ENCODE peak calls at places on chromosomes 16 and 17, in eight cellular contexts. One of them, this sample, is unnamed.

GRCh38 chr16:12458591-12459400 is 344.9 kb downstream of the CPPED1 start:
- DNase-seq in breast epithelium: no peak
- DNase-seq in transverse colon: peak; percentile 16
- DNase-seq in Panc1: no peak
- DNase-seq in SK-N-MC: no peak
- DNase-seq in stomach: no peak
- DNase-seq in K562: no peak
- DNase-seq in spleen: peak; percentile 89
- DNase-seq in this sample: no peak

GRCh38 chr17:63113167-63113566 is 147.1 kb downstream of the TANC2 start:
- DNase-seq in breast epithelium: no peak
- DNase-seq in transverse colon: no peak
- DNase-seq in Panc1: no peak
- DNase-seq in SK-N-MC: no peak
- DNase-seq in stomach: no peak
- DNase-seq in K562: peak; percentile 11
- DNase-seq in spleen: no peak
- DNase-seq in this sample: no peak

GRCh38 chr16:61042736-61043135 is 993.5 kb downstream of the CDH8 start:
- DNase-seq in breast epithelium: no peak
- DNase-seq in transverse colon: no peak
- DNase-seq in Panc1: no peak
- DNase-seq in SK-N-MC: no peak
- DNase-seq in stomach: no peak
- DNase-seq in K562: no peak
- DNase-seq in spleen: no peak
- DNase-seq in this sample: no peak

GRCh38 chr16:16093625-16094332 is 129.5 kb downstream of the ABCC6 start:
- DNase-seq in breast epithelium: no peak
- DNase-seq in transverse colon: no peak
- DNase-seq in Panc1: no peak
- DNase-seq in SK-N-MC: no peak
- DNase-seq in stomach: no peak
- DNase-seq in K562: no peak
- DNase-seq in spleen: no peak
- DNase-seq in this sample: no peak

GRCh38 chr16:70661534-70661917 is 15.2 kb downstream of the IL34 start:
- DNase-seq in breast epithelium: no peak
- DNase-seq in transverse colon: no peak
- DNase-seq in Panc1: no peak
- DNase-seq in SK-N-MC: no peak
- DNase-seq in stomach: no peak
- DNase-seq in K562: no peak
- DNase-seq in spleen: peak; percentile 72
- DNase-seq in this sample: peak; percentile 75

GRCh38 chr17:54220829-54221228 is 398.1 kb downstream of the KIF2B start:
- DNase-seq in breast epithelium: no peak
- DNase-seq in transverse colon: no peak
- DNase-seq in Panc1: no peak
- DNase-seq in SK-N-MC: no peak
- DNase-seq in stomach: no peak
- DNase-seq in K562: no peak
- DNase-seq in spleen: no peak
- DNase-seq in this sample: no peak

GRCh38 chr17:80460286-80460881 is 16.0 kb downstream of the NPTX1 start:
- DNase-seq in breast epithelium: no peak
- DNase-seq in transverse colon: no peak
- DNase-seq in Panc1: no peak
- DNase-seq in SK-N-MC: no peak
- DNase-seq in stomach: no peak
- DNase-seq in K562: no peak
- DNase-seq in spleen: no peak
- DNase-seq in this sample: peak; percentile 89

GRCh38 chr17:76027159-76027839 is at the start of gene EVPL:
- DNase-seq in breast epithelium: peak; percentile 71
- DNase-seq in transverse colon: peak; percentile 90
- DNase-seq in Panc1: no peak
- DNase-seq in SK-N-MC: no peak
- DNase-seq in stomach: peak; percentile 88
- DNase-seq in K562: no peak
- DNase-seq in spleen: no peak
- DNase-seq in this sample: no peak

GRCh38 chr17:36674278-36674650 is 72.9 kb downstream of the MRM1 start:
- DNase-seq in breast epithelium: no peak
- DNase-seq in transverse colon: peak; percentile 20
- DNase-seq in Panc1: no peak
- DNase-seq in SK-N-MC: no peak
- DNase-seq in stomach: no peak
- DNase-seq in K562: no peak
- DNase-seq in spleen: no peak
- DNase-seq in this sample: no peak

GRCh38 chr16:64089697-64090096 is 1032.2 kb downstream of the CDH11 start:
- DNase-seq in breast epithelium: no peak
- DNase-seq in transverse colon: no peak
- DNase-seq in Panc1: no peak
- DNase-seq in SK-N-MC: peak; percentile 1
- DNase-seq in stomach: no peak
- DNase-seq in K562: no peak
- DNase-seq in spleen: no peak
- DNase-seq in this sample: no peak

GRCh38 chr16:54055864-54056263 is 230.7 kb downstream of the IRX3 start:
- DNase-seq in breast epithelium: no peak
- DNase-seq in transverse colon: no peak
- DNase-seq in Panc1: no peak
- DNase-seq in SK-N-MC: no peak
- DNase-seq in stomach: no peak
- DNase-seq in K562: no peak
- DNase-seq in spleen: no peak
- DNase-seq in this sample: no peak

GRCh38 chr16:14502932-14503741 is 126.9 kb downstream of the PARN start:
- DNase-seq in breast epithelium: no peak
- DNase-seq in transverse colon: no peak
- DNase-seq in Panc1: no peak
- DNase-seq in SK-N-MC: no peak
- DNase-seq in stomach: no peak
- DNase-seq in K562: no peak
- DNase-seq in spleen: no peak
- DNase-seq in this sample: no peak

GRCh38 chr16:84599528-84600202 is 18.2 kb downstream of the COTL1 start:
- DNase-seq in breast epithelium: no peak
- DNase-seq in transverse colon: peak; percentile 50
- DNase-seq in Panc1: no peak
- DNase-seq in SK-N-MC: no peak
- DNase-seq in stomach: peak; percentile 51
- DNase-seq in K562: no peak
- DNase-seq in spleen: peak; percentile 93
- DNase-seq in this sample: peak; percentile 77
- H3K4me3 ChIP-seq in breast epithelium: no peak overlapping the region
- H3K4me3 ChIP-seq in transverse colon: no peak overlapping the region
- H3K4me3 ChIP-seq in Panc1: no peak overlapping the region
- H3K4me3 ChIP-seq in SK-N-MC: peak overlapping the region; percentile 52
- H3K4me3 ChIP-seq in stomach: peak overlapping the region; percentile 32
- H3K4me3 ChIP-seq in K562: no peak overlapping the region
- H3K4me3 ChIP-seq in spleen: peak overlapping the region; percentile 63
- H3K4me3 ChIP-seq in this sample: no peak overlapping the region

GRCh38 chr17:16440814-16441629 is 25.7 kb downstream of the TRPV2 start:
- DNase-seq in breast epithelium: no peak
- DNase-seq in transverse colon: no peak
- DNase-seq in Panc1: no peak
- DNase-seq in SK-N-MC: no peak
- DNase-seq in stomach: no peak
- DNase-seq in K562: no peak
- DNase-seq in spleen: no peak
- DNase-seq in this sample: no peak
- TF ChIP-seq POLR2AphosphoS5 in breast epithelium: no peak
- TF ChIP-seq POLR2AphosphoS5 in transverse colon: no peak
- TF ChIP-seq POLR2AphosphoS5 in Panc1: peak; percentile 64
- TF ChIP-seq POLR2AphosphoS5 in SK-N-MC: no peak
- TF ChIP-seq POLR2AphosphoS5 in stomach: no peak
- TF ChIP-seq POLR2AphosphoS5 in K562: peak; percentile 28
- TF ChIP-seq POLR2AphosphoS5 in spleen: no peak
- TF ChIP-seq POLR2AphosphoS5 in this sample: no peak

GRCh38 chr17:83103938-83104311 is 24.5 kb downstream of the METRNL start:
- DNase-seq in breast epithelium: no peak
- DNase-seq in transverse colon: no peak
- DNase-seq in Panc1: no peak
- DNase-seq in SK-N-MC: no peak
- DNase-seq in stomach: no peak
- DNase-seq in K562: no peak
- DNase-seq in spleen: no peak
- DNase-seq in this sample: no peak

GRCh38 chr17:83104577-83105505 is 25.4 kb downstream of the METRNL start:
- DNase-seq in breast epithelium: no peak
- DNase-seq in transverse colon: no peak
- DNase-seq in Panc1: no peak
- DNase-seq in SK-N-MC: no peak
- DNase-seq in stomach: no peak
- DNase-seq in K562: no peak
- DNase-seq in spleen: no peak
- DNase-seq in this sample: no peak

GRCh38 chr17:83101805-83102480 is 22.5 kb downstream of the METRNL start:
- DNase-seq in breast epithelium: no peak
- DNase-seq in transverse colon: peak; percentile 82
- DNase-seq in Panc1: no peak
- DNase-seq in SK-N-MC: no peak
- DNase-seq in stomach: peak; percentile 78
- DNase-seq in K562: no peak
- DNase-seq in spleen: no peak
- DNase-seq in this sample: no peak

GRCh38 chr17:83105512-83105911 is 26.1 kb downstream of the METRNL start:
- DNase-seq in breast epithelium: no peak
- DNase-seq in transverse colon: no peak
- DNase-seq in Panc1: no peak
- DNase-seq in SK-N-MC: no peak
- DNase-seq in stomach: no peak
- DNase-seq in K562: no peak
- DNase-seq in spleen: no peak
- DNase-seq in this sample: no peak

DNA sequence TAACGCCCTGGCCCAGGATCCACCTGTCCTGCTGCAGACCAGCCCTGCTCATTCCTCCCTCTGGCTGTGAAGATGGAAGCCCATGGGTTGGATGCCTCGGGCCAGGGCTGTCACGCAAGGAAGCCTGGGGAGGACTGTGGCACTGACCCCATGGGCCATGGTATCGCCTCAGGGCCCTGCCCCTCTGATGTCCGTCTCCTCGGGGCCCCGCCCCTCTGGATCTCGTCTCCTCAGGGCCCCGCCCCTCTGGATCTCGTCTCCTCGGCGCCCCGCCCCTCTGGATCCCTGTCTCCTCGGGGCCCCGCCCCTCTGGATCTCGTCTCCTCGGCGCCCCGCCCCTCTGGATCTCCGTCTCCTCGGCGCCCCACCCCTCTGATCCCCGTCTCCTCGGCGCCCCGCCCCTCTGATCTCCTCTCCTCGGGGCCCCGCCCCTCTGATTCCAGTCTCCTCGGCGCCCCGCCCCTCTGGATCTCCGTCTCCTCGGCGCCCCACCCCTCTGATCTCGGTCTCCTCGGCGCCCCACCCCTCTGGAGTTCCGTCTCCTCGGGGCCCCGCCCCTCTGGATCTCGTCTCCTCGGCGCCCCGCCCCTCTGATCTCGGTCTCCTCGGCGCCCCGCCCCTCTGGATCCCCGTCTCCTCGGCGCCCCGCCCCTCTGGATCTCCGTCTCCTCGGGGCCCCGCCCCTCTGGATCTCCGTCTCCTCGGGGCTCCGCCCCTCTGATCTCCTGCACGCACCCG is 24.0 kb downstream of the METRNL start:
- DNase-seq in breast epithelium: peak; percentile 65
- DNase-seq in transverse colon: peak; percentile 81
- DNase-seq in Panc1: peak; percentile 17
- DNase-seq in SK-N-MC: no peak
- DNase-seq in stomach: peak; percentile 83
- DNase-seq in K562: peak; percentile 91
- DNase-seq in spleen: no peak
- DNase-seq in this sample: peak; percentile 90
- H3K4me3 ChIP-seq in breast epithelium: no peak overlapping the region
- H3K4me3 ChIP-seq in transverse colon: no peak overlapping the region
- H3K4me3 ChIP-seq in Panc1: peak overlapping the region; percentile 36
- H3K4me3 ChIP-seq in SK-N-MC: no peak overlapping the region
- H3K4me3 ChIP-seq in stomach: peak overlapping the region; percentile 16
- H3K4me3 ChIP-seq in K562: peak overlapping the region; percentile 53
- H3K4me3 ChIP-seq in spleen: peak overlapping the region; percentile 42
- H3K4me3 ChIP-seq in this sample: peak overlapping the region; percentile 19

GRCh38 chr17:81518113-81518784 is 5.7 kb upstream of the ACTG1 start:
- DNase-seq in breast epithelium: no peak
- DNase-seq in transverse colon: peak; percentile 33
- DNase-seq in Panc1: no peak
- DNase-seq in SK-N-MC: no peak
- DNase-seq in stomach: no peak
- DNase-seq in K562: no peak
- DNase-seq in spleen: no peak
- DNase-seq in this sample: no peak

GRCh38 chr17:81516439-81516838 is 3.8 kb upstream of the ACTG1 start:
- DNase-seq in breast epithelium: no peak
- DNase-seq in transverse colon: peak; percentile 11
- DNase-seq in Panc1: no peak
- DNase-seq in SK-N-MC: no peak
- DNase-seq in stomach: no peak
- DNase-seq in K562: no peak
- DNase-seq in spleen: peak; percentile 82
- DNase-seq in this sample: no peak

GRCh38 chr17:81518785-81519283 is 6.2 kb upstream of the ACTG1 start:
- DNase-seq in breast epithelium: no peak
- DNase-seq in transverse colon: peak; percentile 78
- DNase-seq in Panc1: no peak
- DNase-seq in SK-N-MC: no peak
- DNase-seq in stomach: peak; percentile 70
- DNase-seq in K562: peak; percentile 69
- DNase-seq in spleen: peak; percentile 93
- DNase-seq in this sample: no peak

GRCh38 chr17:81517009-81517338 is 4.4 kb upstream of the ACTG1 start:
- DNase-seq in breast epithelium: no peak
- DNase-seq in transverse colon: no peak
- DNase-seq in Panc1: no peak
- DNase-seq in SK-N-MC: no peak
- DNase-seq in stomach: no peak
- DNase-seq in K562: no peak
- DNase-seq in spleen: no peak
- DNase-seq in this sample: no peak

DNA sequence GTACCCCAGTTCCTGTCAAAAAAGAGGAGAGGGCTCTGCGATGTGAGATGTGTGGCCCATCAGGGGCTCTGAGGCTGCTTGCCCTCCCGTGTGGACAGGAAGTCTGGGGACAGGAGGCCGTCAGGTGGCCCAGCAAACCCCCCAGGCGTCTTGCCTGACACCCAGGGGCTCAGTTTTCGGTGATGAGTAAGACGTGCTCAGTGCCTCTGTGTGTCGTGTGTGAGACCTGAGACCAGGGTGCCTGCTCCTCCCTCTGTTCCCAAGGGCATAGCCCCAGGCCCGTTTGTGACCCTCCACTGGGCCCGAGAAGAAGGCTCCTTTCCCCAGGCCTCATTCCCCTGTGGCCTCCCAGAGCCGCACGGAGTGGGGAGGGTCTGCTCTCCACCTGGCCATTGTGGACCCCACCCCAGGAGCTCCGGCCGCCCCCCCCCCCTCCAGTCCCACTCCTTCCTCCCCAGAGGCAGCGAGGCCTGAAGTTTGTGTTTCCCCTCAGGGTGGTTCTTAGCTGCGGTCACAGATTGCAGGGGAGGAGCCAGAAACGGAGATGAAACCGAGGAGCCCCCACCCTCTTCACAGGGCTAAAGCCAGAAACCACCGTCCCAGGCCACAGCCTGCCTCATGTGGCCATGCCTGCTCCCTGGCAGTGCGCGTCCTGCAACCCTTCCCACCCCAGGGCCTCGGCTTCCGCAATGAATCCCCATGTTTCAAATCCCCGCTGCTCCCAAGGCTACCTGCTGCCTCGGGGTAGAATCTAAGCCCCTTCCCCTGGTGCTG is 4.9 kb upstream of the ACTG1 start:
- DNase-seq in breast epithelium: no peak
- DNase-seq in transverse colon: peak; percentile 67
- DNase-seq in Panc1: no peak
- DNase-seq in SK-N-MC: no peak
- DNase-seq in stomach: no peak
- DNase-seq in K562: no peak
- DNase-seq in spleen: peak; percentile 90
- DNase-seq in this sample: no peak
- TF ChIP-seq POLR2AphosphoS5 in breast epithelium: no peak
- TF ChIP-seq POLR2AphosphoS5 in transverse colon: no peak
- TF ChIP-seq POLR2AphosphoS5 in Panc1: peak; percentile 22
- TF ChIP-seq POLR2AphosphoS5 in SK-N-MC: no peak
- TF ChIP-seq POLR2AphosphoS5 in stomach: no peak
- TF ChIP-seq POLR2AphosphoS5 in K562: no peak
- TF ChIP-seq POLR2AphosphoS5 in spleen: no peak
- TF ChIP-seq POLR2AphosphoS5 in this sample: no peak